ENCODE peak calls at places on chromosomes 2 and 18, in ten cellular contexts. One of them, this sample, is unnamed.

GRCh38 chr2:81412681-81413080 is 1108.1 kb upstream of the LRRTM1 start:
- DNase-seq in mammary epithelial cell: no peak
- DNase-seq in K562: no peak
- DNase-seq in GM23248: no peak
- DNase-seq in astrocyte: no peak
- DNase-seq in colonic mucosa: no peak
- DNase-seq in IMR-90: no peak
- DNase-seq in mesendoderm: no peak
- DNase-seq in neural progenitor cell: no peak
- DNase-seq in fibroblast of lung: peak; percentile 28
- DNase-seq in this sample: no peak

GRCh38 chr2:94986392-94986963 is 39.0 kb upstream of the MAL start:
- DNase-seq in colonic mucosa: peak; percentile 35
- DNase-seq in mesendoderm: peak; percentile 74
- DNase-seq in IMR-90: peak; percentile 70
- DNase-seq in GM23248: peak; percentile 77
- DNase-seq in mammary epithelial cell: peak; percentile 41
- DNase-seq in K562: peak; percentile 56
- DNase-seq in astrocyte: peak; percentile 35
- DNase-seq in fibroblast of lung: peak; percentile 73
- DNase-seq in neural progenitor cell: peak; percentile 25
- DNase-seq in this sample: peak; percentile 75

GRCh38 chr18:54149078-54149697 is 75.3 kb downstream of the MBD2 start:
- DNase-seq in K562: peak; percentile 24
- DNase-seq in GM23248: peak; percentile 93
- DNase-seq in mesendoderm: peak; percentile 83
- DNase-seq in astrocyte: peak; percentile 94
- DNase-seq in fibroblast of lung: peak; percentile 82
- DNase-seq in neural progenitor cell: no peak
- DNase-seq in colonic mucosa: no peak
- DNase-seq in IMR-90: peak; percentile 88
- DNase-seq in mammary epithelial cell: peak; percentile 89
- DNase-seq in this sample: no peak

GRCh38 chr18:35559867-35560266 is 21.7 kb upstream of the GALNT1 start:
- DNase-seq in GM23248: no peak
- DNase-seq in mesendoderm: no peak
- DNase-seq in fibroblast of lung: no peak
- DNase-seq in IMR-90: no peak
- DNase-seq in neural progenitor cell: no peak
- DNase-seq in astrocyte: no peak
- DNase-seq in colonic mucosa: no peak
- DNase-seq in mammary epithelial cell: no peak
- DNase-seq in K562: no peak
- DNase-seq in this sample: no peak

GRCh38 chr2:10028407-10028987 is 14.9 kb upstream of the KLF11 start:
- DNase-seq in neural progenitor cell: peak; percentile 40
- DNase-seq in K562: no peak
- DNase-seq in colonic mucosa: no peak
- DNase-seq in GM23248: no peak
- DNase-seq in mammary epithelial cell: no peak
- DNase-seq in fibroblast of lung: no peak
- DNase-seq in astrocyte: no peak
- DNase-seq in IMR-90: no peak
- DNase-seq in mesendoderm: peak; percentile 64
- DNase-seq in this sample: peak; percentile 67

GRCh38 chr2:43062058-43062457 is 164.3 kb downstream of the ZFP36L2 start:
- DNase-seq in IMR-90: no peak
- DNase-seq in K562: no peak
- DNase-seq in astrocyte: no peak
- DNase-seq in mammary epithelial cell: no peak
- DNase-seq in fibroblast of lung: no peak
- DNase-seq in GM23248: no peak
- DNase-seq in neural progenitor cell: no peak
- DNase-seq in mesendoderm: no peak
- DNase-seq in colonic mucosa: no peak
- DNase-seq in this sample: no peak

GRCh38 chr18:34196231-34196630 is 28.5 kb downstream of the NOL4 start:
- DNase-seq in neural progenitor cell: no peak
- DNase-seq in K562: no peak
- DNase-seq in astrocyte: no peak
- DNase-seq in IMR-90: no peak
- DNase-seq in mesendoderm: no peak
- DNase-seq in mammary epithelial cell: no peak
- DNase-seq in colonic mucosa: no peak
- DNase-seq in GM23248: no peak
- DNase-seq in fibroblast of lung: no peak
- DNase-seq in this sample: no peak

GRCh38 chr18:57806891-57807280 is 3.8 kb upstream of the ATP8B1 start:
- DNase-seq in IMR-90: peak; percentile 89
- DNase-seq in fibroblast of lung: peak; percentile 78
- DNase-seq in GM23248: peak; percentile 94
- DNase-seq in colonic mucosa: no peak
- DNase-seq in astrocyte: peak; percentile 84
- DNase-seq in mesendoderm: no peak
- DNase-seq in neural progenitor cell: no peak
- DNase-seq in mammary epithelial cell: peak; percentile 66
- DNase-seq in K562: no peak
- DNase-seq in this sample: no peak

GRCh38 chr18:2518473-2518872 is 52.8 kb downstream of the METTL4 start:
- DNase-seq in neural progenitor cell: no peak
- DNase-seq in fibroblast of lung: no peak
- DNase-seq in K562: no peak
- DNase-seq in IMR-90: no peak
- DNase-seq in colonic mucosa: no peak
- DNase-seq in mammary epithelial cell: no peak
- DNase-seq in mesendoderm: peak; percentile 4
- DNase-seq in GM23248: no peak
- DNase-seq in astrocyte: no peak
- DNase-seq in this sample: no peak

GRCh38 chr2:20496069-20496468 is 49.2 kb downstream of the RHOB start:
- DNase-seq in K562: no peak
- DNase-seq in colonic mucosa: no peak
- DNase-seq in neural progenitor cell: no peak
- DNase-seq in mammary epithelial cell: peak; percentile 61
- DNase-seq in GM23248: peak; percentile 95
- DNase-seq in fibroblast of lung: peak; percentile 28
- DNase-seq in astrocyte: peak; percentile 56
- DNase-seq in mesendoderm: no peak
- DNase-seq in IMR-90: peak; percentile 68
- DNase-seq in this sample: no peak

GRCh38 chr2:20410556-20411277 is 36.2 kb upstream of the RHOB start:
- DNase-seq in GM23248: no peak
- DNase-seq in colonic mucosa: no peak
- DNase-seq in K562: no peak
- DNase-seq in neural progenitor cell: no peak
- DNase-seq in astrocyte: no peak
- DNase-seq in mammary epithelial cell: no peak
- DNase-seq in IMR-90: no peak
- DNase-seq in mesendoderm: no peak
- DNase-seq in fibroblast of lung: no peak
- DNase-seq in this sample: no peak

GRCh38 chr2:33047939-33048338 is 101.2 kb downstream of the LTBP1 start:
- DNase-seq in neural progenitor cell: peak; percentile 51
- DNase-seq in mammary epithelial cell: peak; percentile 17
- DNase-seq in K562: no peak
- DNase-seq in IMR-90: peak; percentile 33
- DNase-seq in astrocyte: peak; percentile 75
- DNase-seq in fibroblast of lung: no peak
- DNase-seq in colonic mucosa: no peak
- DNase-seq in GM23248: no peak
- DNase-seq in mesendoderm: peak; percentile 61
- DNase-seq in this sample: no peak

GRCh38 chr2:218319813-218320360 is 27.6 kb upstream of the TMBIM1 start:
- DNase-seq in neural progenitor cell: no peak
- DNase-seq in fibroblast of lung: no peak
- DNase-seq in colonic mucosa: no peak
- DNase-seq in GM23248: peak; percentile 20
- DNase-seq in mesendoderm: no peak
- DNase-seq in IMR-90: no peak
- DNase-seq in mammary epithelial cell: no peak
- DNase-seq in K562: no peak
- DNase-seq in astrocyte: no peak
- DNase-seq in this sample: no peak
- H3K27ac ChIP-seq in neural progenitor cell: no peak overlapping the region
- H3K27ac ChIP-seq in fibroblast of lung: no peak overlapping the region
- H3K27ac ChIP-seq in colonic mucosa: no peak overlapping the region
- H3K27ac ChIP-seq in GM23248: no peak overlapping the region
- H3K27ac ChIP-seq in mesendoderm: no peak overlapping the region
- H3K27ac ChIP-seq in IMR-90: no peak overlapping the region
- H3K27ac ChIP-seq in mammary epithelial cell: no peak overlapping the region
- H3K27ac ChIP-seq in K562: no peak overlapping the region
- H3K27ac ChIP-seq in astrocyte: no peak overlapping the region
- H3K27ac ChIP-seq in this sample: no peak overlapping the region

GRCh38 chr2:45993476-45993991 is 303.7 kb upstream of the EPAS1 start:
- DNase-seq in mammary epithelial cell: peak; percentile 58
- DNase-seq in GM23248: peak; percentile 87
- DNase-seq in K562: peak; percentile 60
- DNase-seq in neural progenitor cell: peak; percentile 90
- DNase-seq in mesendoderm: peak; percentile 83
- DNase-seq in astrocyte: peak; percentile 66
- DNase-seq in fibroblast of lung: peak; percentile 92
- DNase-seq in IMR-90: peak; percentile 89
- DNase-seq in colonic mucosa: peak; percentile 84
- DNase-seq in this sample: peak; percentile 88
- H3K9ac ChIP-seq in mammary epithelial cell: no peak overlapping the region
- H3K9ac ChIP-seq in GM23248: no peak overlapping the region
- H3K9ac ChIP-seq in K562: no peak overlapping the region
- H3K9ac ChIP-seq in neural progenitor cell: no peak overlapping the region
- H3K9ac ChIP-seq in mesendoderm: no peak overlapping the region
- H3K9ac ChIP-seq in astrocyte: peak overlapping the region; percentile 9
- H3K9ac ChIP-seq in fibroblast of lung: no peak overlapping the region
- H3K9ac ChIP-seq in IMR-90: no peak overlapping the region
- H3K9ac ChIP-seq in colonic mucosa: no peak overlapping the region
- H3K9ac ChIP-seq in this sample: no peak overlapping the region

DNA sequence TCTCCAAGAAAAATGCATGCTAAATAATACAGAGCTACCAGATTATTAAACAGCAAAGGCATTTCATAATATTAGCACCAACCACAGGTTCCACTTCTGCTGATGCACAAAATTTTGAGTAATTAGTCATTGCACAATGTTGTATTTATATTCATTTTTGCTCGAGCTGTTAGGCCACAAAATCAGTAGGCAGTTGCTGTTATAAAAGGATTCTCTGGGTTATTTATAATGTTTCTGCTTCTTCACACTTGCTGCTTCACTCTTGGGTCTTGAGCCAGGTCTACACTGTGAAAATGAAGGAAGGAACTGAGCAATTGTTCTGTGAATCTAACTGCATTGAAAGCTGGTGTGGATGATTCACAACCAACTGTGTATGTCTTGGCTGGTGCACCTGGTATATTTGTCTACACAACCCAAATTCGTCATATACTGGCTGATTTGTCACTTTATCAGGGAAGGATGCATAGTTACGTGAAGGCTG is 38.3 kb downstream of the MRPL33 start:
- DNase-seq in colonic mucosa: no peak
- DNase-seq in neural progenitor cell: no peak
- DNase-seq in astrocyte: peak; percentile 99
- DNase-seq in GM23248: peak; percentile 94
- DNase-seq in K562: no peak
- DNase-seq in IMR-90: peak; percentile 93
- DNase-seq in mammary epithelial cell: peak; percentile 92
- DNase-seq in fibroblast of lung: peak; percentile 78
- DNase-seq in mesendoderm: no peak
- DNase-seq in this sample: no peak
- H3K27ac ChIP-seq in colonic mucosa: no peak overlapping the region
- H3K27ac ChIP-seq in neural progenitor cell: no peak overlapping the region
- H3K27ac ChIP-seq in astrocyte: peak overlapping the region; percentile 56
- H3K27ac ChIP-seq in GM23248: peak overlapping the region; percentile 55
- H3K27ac ChIP-seq in K562: no peak overlapping the region
- H3K27ac ChIP-seq in IMR-90: no peak overlapping the region
- H3K27ac ChIP-seq in mammary epithelial cell: peak overlapping the region; percentile 53
- H3K27ac ChIP-seq in fibroblast of lung: peak overlapping the region; percentile 24
- H3K27ac ChIP-seq in mesendoderm: no peak overlapping the region
- H3K27ac ChIP-seq in this sample: no peak overlapping the region

GRCh38 chr2:214096200-214096599 is 314.7 kb upstream of the VWC2L start:
- DNase-seq in mammary epithelial cell: no peak
- DNase-seq in GM23248: no peak
- DNase-seq in fibroblast of lung: no peak
- DNase-seq in neural progenitor cell: no peak
- DNase-seq in K562: no peak
- DNase-seq in astrocyte: no peak
- DNase-seq in IMR-90: no peak
- DNase-seq in mesendoderm: no peak
- DNase-seq in colonic mucosa: no peak
- DNase-seq in this sample: no peak
- H3K9ac ChIP-seq in mammary epithelial cell: no peak overlapping the region
- H3K9ac ChIP-seq in GM23248: no peak overlapping the region
- H3K9ac ChIP-seq in fibroblast of lung: no peak overlapping the region
- H3K9ac ChIP-seq in neural progenitor cell: no peak overlapping the region
- H3K9ac ChIP-seq in K562: no peak overlapping the region
- H3K9ac ChIP-seq in astrocyte: no peak overlapping the region
- H3K9ac ChIP-seq in IMR-90: no peak overlapping the region
- H3K9ac ChIP-seq in mesendoderm: no peak overlapping the region
- H3K9ac ChIP-seq in colonic mucosa: no peak overlapping the region
- H3K9ac ChIP-seq in this sample: no peak overlapping the region

DNA sequence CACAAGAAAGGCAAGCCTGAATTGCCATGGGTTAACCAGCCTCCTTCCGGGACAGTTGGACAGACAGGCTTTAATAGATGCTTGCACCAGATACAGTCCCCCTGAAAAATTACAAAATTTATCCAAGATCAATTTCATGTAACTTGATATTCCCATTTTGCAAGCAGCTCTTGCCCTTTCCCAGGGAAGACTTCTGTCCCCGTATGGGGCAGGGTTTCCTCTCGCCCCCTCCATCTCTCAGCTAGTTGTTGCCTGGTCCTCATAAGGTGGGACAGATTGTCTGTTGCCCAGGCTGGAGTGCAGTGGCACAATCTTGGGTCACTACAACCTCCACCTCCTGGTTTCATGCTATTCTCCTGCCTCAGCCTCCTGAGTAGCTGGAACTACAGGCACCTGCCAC is 61.2 kb downstream of the TTC39C start:
- DNase-seq in K562: no peak
- DNase-seq in fibroblast of lung: peak; percentile 37
- DNase-seq in mesendoderm: no peak
- DNase-seq in mammary epithelial cell: no peak
- DNase-seq in GM23248: peak; percentile 5
- DNase-seq in colonic mucosa: no peak
- DNase-seq in IMR-90: no peak
- DNase-seq in neural progenitor cell: no peak
- DNase-seq in astrocyte: no peak
- DNase-seq in this sample: no peak
- H3K27ac ChIP-seq in K562: no peak overlapping the region
- H3K27ac ChIP-seq in fibroblast of lung: peak overlapping the region; percentile 53
- H3K27ac ChIP-seq in mesendoderm: no peak overlapping the region
- H3K27ac ChIP-seq in mammary epithelial cell: no peak overlapping the region
- H3K27ac ChIP-seq in GM23248: peak overlapping the region; percentile 63
- H3K27ac ChIP-seq in colonic mucosa: no peak overlapping the region
- H3K27ac ChIP-seq in IMR-90: peak overlapping the region; percentile 56
- H3K27ac ChIP-seq in neural progenitor cell: no peak overlapping the region
- H3K27ac ChIP-seq in astrocyte: no peak overlapping the region
- H3K27ac ChIP-seq in this sample: no peak overlapping the region

GRCh38 chr2:47007221-47007825 is 91.7 kb upstream of the MCFD2 start:
- DNase-seq in colonic mucosa: no peak
- DNase-seq in neural progenitor cell: no peak
- DNase-seq in fibroblast of lung: no peak
- DNase-seq in mammary epithelial cell: no peak
- DNase-seq in K562: no peak
- DNase-seq in mesendoderm: no peak
- DNase-seq in IMR-90: no peak
- DNase-seq in GM23248: no peak
- DNase-seq in astrocyte: no peak
- DNase-seq in this sample: no peak
- H3K9ac ChIP-seq in colonic mucosa: no peak overlapping the region
- H3K9ac ChIP-seq in neural progenitor cell: no peak overlapping the region
- H3K9ac ChIP-seq in fibroblast of lung: no peak overlapping the region
- H3K9ac ChIP-seq in mammary epithelial cell: no peak overlapping the region
- H3K9ac ChIP-seq in K562: no peak overlapping the region
- H3K9ac ChIP-seq in mesendoderm: no peak overlapping the region
- H3K9ac ChIP-seq in IMR-90: no peak overlapping the region
- H3K9ac ChIP-seq in GM23248: no peak overlapping the region
- H3K9ac ChIP-seq in astrocyte: no peak overlapping the region
- H3K9ac ChIP-seq in this sample: no peak overlapping the region